ENCODE peak calls at places on chromosomes 4 and X, in seven cellular contexts. W is fibroblast of lung, F is left ventricle myocardium inferior, G is astrocyte, Q is PC-3, L is tibial nerve, U is psoas muscle. T is an unnamed sample.
A peak's percentile ranks its signal among the peaks of the same experiment; 100 is the strongest.

GRCh38 chrX:68433155-68433980 is at the start of gene OPHN1:
- DNase-seq in W (peak; percentile 77), F (peak; percentile 76), G (peak; percentile 72), Q (peak; percentile 88), L (peak; percentile 59), U (peak; percentile 78), T (peak; percentile 16)

GRCh38 chrX:151687635-151688034 is 7.6 kb upstream of the PRRG3 start:
- DNase-seq in W (no peak), F (no peak), G (no peak), Q (no peak), L (no peak), U (no peak), T (no peak)

GRCh38 chr4:4762909-4763814 is 96.3 kb upstream of the MSX1 start:
- DNase-seq in W (peak; percentile 49), F (no peak), G (peak; percentile 61), Q (peak; percentile 73), L (no peak), U (no peak), T (peak; percentile 59)

GRCh38 chr4:170772429-170772828 is 682.7 kb upstream of the AADAT start:
- DNase-seq in W (no peak), F (no peak), G (no peak), Q (no peak), L (no peak), U (no peak), T (no peak)

GRCh38 chrX:154136627-154137161 is 7.3 kb upstream of the OPN1LW start:
- DNase-seq in W (peak; percentile 20), F (peak; percentile 64), G (peak; percentile 5), Q (peak; percentile 76), L (peak; percentile 40), U (peak; percentile 72), T (no peak)

GRCh38 chrX:20857746-20858145 is 516.5 kb upstream of the CNKSR2 start:
- DNase-seq in W (no peak), F (no peak), G (peak; percentile 41), Q (peak; percentile 52), L (no peak), U (no peak), T (no peak)

GRCh38 chrX:129540068-129540653 is at the start of gene OCRL:
- DNase-seq in W (peak; percentile 52), F (peak; percentile 68), G (peak; percentile 29), Q (peak; percentile 77), L (peak; percentile 53), U (peak; percentile 66), T (no peak)

GRCh38 chrX:9677098-9677739 is 88.4 kb downstream of the GPR143 start:
- DNase-seq in W (peak; percentile 32), F (no peak), G (peak; percentile 44), Q (peak; percentile 56), L (no peak), U (no peak), T (no peak)

GRCh38 chr4:5773271-5773555 is 62.2 kb downstream of the EVC start:
- DNase-seq in W (peak; percentile 48), F (no peak), G (peak; percentile 67), Q (no peak), L (no peak), U (no peak), T (no peak)

GRCh38 chr4:574346-575161 is 1.5 kb downstream of the TMEM271 start:
- DNase-seq in W (no peak), F (no peak), G (no peak), Q (no peak), L (no peak), U (no peak), T (no peak)

GRCh38 chr4:18689308-18689915 is 667.9 kb upstream of the LCORL start:
- DNase-seq in W (peak; percentile 78), F (no peak), G (peak; percentile 23), Q (peak; percentile 76), L (peak; percentile 85), U (no peak), T (peak; percentile 28)

GRCh38 chr4:150006197-150006596 is 72.0 kb upstream of the DCLK2 start:
- DNase-seq in W (no peak), F (no peak), G (peak; percentile 59), Q (no peak), L (no peak), U (no peak), T (no peak)

GRCh38 chrX:70527053-70527452 is 82.4 kb downstream of the DLG3 start:
- DNase-seq in W (no peak), F (no peak), G (no peak), Q (no peak), L (no peak), U (no peak), T (no peak)

GRCh38 chr4:124206779-124207605 is 505.5 kb downstream of the ANKRD50 start:
- DNase-seq in W (peak; percentile 62), F (no peak), G (peak; percentile 84), Q (peak; percentile 87), L (no peak), U (no peak), T (peak; percentile 3)

GRCh38 chrX:110006826-110007375 is 4.0 kb downstream of the TMEM164 start:
- DNase-seq in W (peak; percentile 24), F (no peak), G (no peak), Q (peak; percentile 26), L (no peak), U (no peak), T (no peak)

GRCh38 chr4:84647307-84647884 is 64.5 kb downstream of the CDS1 start:
- DNase-seq in W (peak; percentile 43), F (no peak), G (no peak), Q (no peak), L (no peak), U (no peak), T (no peak)

GRCh38 chr4:38242822-38243384 is 282.7 kb downstream of the PTTG2 start:
- DNase-seq in W (no peak), F (no peak), G (no peak), Q (no peak), L (no peak), U (no peak), T (no peak)

GRCh38 chr4:75939890-75940691 is 722 bp downstream of the NAAA start:
- DNase-seq in W (peak; percentile 47), F (peak; percentile 80), G (peak; percentile 33), Q (peak; percentile 51), L (peak; percentile 49), U (peak; percentile 79), T (no peak)

GRCh38 chrX:65534450-65535292 is at the start of gene LAS1L:
- DNase-seq in W (peak; percentile 96), F (peak; percentile 88), G (peak; percentile 87), Q (peak; percentile 94), L (peak; percentile 87), U (peak; percentile 90), T (peak; percentile 76)

GRCh38 chrX:10505726-10506125 is 114.7 kb downstream of the MID1 start:
- DNase-seq in W (no peak), F (no peak), G (no peak), Q (no peak), L (no peak), U (no peak), T (no peak)

GRCh38 chrX:16825306-16826035 is 39.2 kb downstream of the TXLNG start:
- DNase-seq in W (no peak), F (no peak), G (peak; percentile 43), Q (peak; percentile 51), L (no peak), U (no peak), T (no peak)

GRCh38 chrX:107676559-107677378 is 48.5 kb downstream of the PRPS1 start:
- DNase-seq in W (peak; percentile 97), F (peak; percentile 84), G (peak; percentile 87), Q (peak; percentile 80), L (peak; percentile 74), U (peak; percentile 89), T (peak; percentile 58)

GRCh38 chrX:107675365-107675654 is 47.0 kb downstream of the PRPS1 start:
- DNase-seq in W (no peak), F (no peak), G (no peak), Q (no peak), L (no peak), U (no peak), T (no peak)

GRCh38 chrX:107677501-107677901 is 49.2 kb downstream of the PRPS1 start:
- DNase-seq in W (peak; percentile 42), F (no peak), G (peak; percentile 42), Q (peak; percentile 21), L (no peak), U (no peak), T (no peak)

GRCh38 chrX:107674480-107675364 is 46.4 kb downstream of the PRPS1 start:
- DNase-seq in W (peak; percentile 96), F (peak; percentile 71), G (peak; percentile 17), Q (no peak), L (peak; percentile 81), U (peak; percentile 72), T (no peak)

DNA sequence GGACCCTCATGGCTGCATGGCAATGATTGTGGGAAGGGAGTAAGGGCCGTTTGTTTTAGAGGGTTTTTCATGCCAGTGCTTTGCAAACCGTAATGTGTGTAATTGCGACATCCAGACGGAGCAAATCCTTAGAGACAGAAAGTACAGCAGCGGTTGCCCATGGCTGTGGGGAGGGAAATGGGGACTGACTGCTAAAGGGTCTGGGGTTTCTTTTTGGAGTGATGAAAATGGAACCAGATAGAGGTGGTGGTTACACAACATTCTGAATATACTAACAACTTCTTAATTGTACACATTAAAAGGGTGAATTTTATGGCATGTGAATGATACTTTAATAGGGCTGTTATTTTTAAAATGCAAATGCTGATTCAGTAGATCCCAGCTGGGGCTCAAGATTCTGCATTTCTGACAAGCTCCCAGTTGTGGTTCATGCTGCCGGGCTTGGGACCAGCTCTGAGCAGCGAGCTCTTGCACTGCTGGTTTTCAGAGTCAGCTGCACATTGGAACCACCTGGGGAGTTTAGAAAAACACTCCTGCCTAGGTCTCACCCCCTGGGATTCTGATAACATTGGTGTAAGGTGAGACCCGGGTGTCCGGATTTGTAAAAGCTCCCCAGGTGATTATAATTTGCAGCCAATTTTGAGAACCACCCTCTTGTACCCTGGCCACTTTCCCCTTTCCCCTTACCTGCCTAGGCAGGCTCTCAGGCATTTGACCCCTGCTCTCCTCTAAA is 47.7 kb downstream of the PRPS1 start:
- DNase-seq in W (peak; percentile 75), F (no peak), G (no peak), Q (no peak), L (peak; percentile 47), U (peak; percentile 30), T (no peak)
- H3K4me3 ChIP-seq in W (peak overlapping the region; percentile 90), F (peak overlapping the region; percentile 66), G (peak overlapping the region; percentile 58), Q (peak overlapping the region; percentile 75), L (peak overlapping the region; percentile 49), U (peak overlapping the region; percentile 59), T (peak overlapping the region; percentile 52)

GRCh38 chr4:114677346-114677979 is 78.9 kb downstream of the UGT8 start:
- DNase-seq in W (no peak), F (no peak), G (no peak), Q (no peak), L (no peak), U (no peak), T (no peak)
- TF ChIP-seq CTCF in W (no peak), F (no peak), G (no peak), Q (no peak), L (no peak), U (no peak), T (no peak)

DNA sequence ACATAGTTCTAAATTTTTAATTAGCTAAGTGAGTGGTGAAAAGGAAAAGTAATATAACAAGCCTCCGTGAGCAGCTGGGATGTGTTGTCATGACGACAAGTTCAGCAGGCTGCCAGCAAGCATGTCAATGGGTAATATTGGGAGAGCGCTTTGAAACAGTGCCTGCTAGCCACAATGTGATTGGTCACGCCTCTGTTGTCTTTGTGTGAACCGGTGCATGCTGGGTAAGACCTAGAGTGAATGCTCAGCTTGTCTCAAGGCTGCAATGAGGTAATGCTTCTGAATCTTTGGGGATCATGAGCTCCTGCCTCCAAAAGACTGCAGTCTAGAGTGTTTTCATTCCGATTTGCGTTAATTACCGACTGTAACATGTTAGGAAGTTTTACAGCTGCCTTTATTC is 54.9 kb downstream of the STOX2 start:
- DNase-seq in W (peak; percentile 78), F (peak; percentile 36), G (peak; percentile 81), Q (peak; percentile 40), L (peak; percentile 76), U (peak; percentile 43), T (no peak)
- H3K4me3 ChIP-seq in W (peak overlapping the region; percentile 20), F (peak overlapping the region; percentile 45), G (peak overlapping the region; percentile 42), Q (no peak overlapping the region), L (peak overlapping the region; percentile 14), U (peak overlapping the region; percentile 54), T (no peak overlapping the region)

GRCh38 chrX:87299563-87300160 is 217.9 kb upstream of the KLHL4 start:
- DNase-seq in W (peak; percentile 24), F (no peak), G (no peak), Q (peak; percentile 49), L (no peak), U (no peak), T (peak; percentile 1)
- TF ChIP-seq CTCF in W (no peak), F (peak; percentile 53), G (peak; percentile 36), Q (peak; percentile 57), L (peak; percentile 55), U (peak; percentile 55), T (peak; percentile 44)